ENCODE peak calls at places on chromosome 10, in ten cellular contexts. T is IMR-90; N is heart right ventricle; G is AG04449; Q is CD8-positive, alpha-beta T cell; C is WERI-Rb-1; E is foreskin fibroblast; V is bronchial epithelial cell; Y is endodermal cell; U is cardiac muscle cell. W is an unnamed sample.

GRCh38 chr10:44046605-44047004 is 338.3 kb downstream of the CXCL12 start:
- DNase-seq in T (peak; percentile 52), N (no peak), G (no peak), Q (no peak), C (no peak), E (peak; percentile 43), V (peak; percentile 26), Y (peak; percentile 55), U (no peak), W (peak; percentile 21)

GRCh38 chr10:78025685-78026364 is 3.5 kb downstream of the POLR3A start:
- DNase-seq in T (peak; percentile 79), N (no peak), G (no peak), Q (no peak), C (no peak), E (peak; percentile 64), V (peak; percentile 90), Y (no peak), U (no peak), W (peak; percentile 83)

GRCh38 chr10:100736809-100737358 is 8.5 kb upstream of the PAX2 start:
- DNase-seq in T (no peak), N (no peak), G (no peak), Q (no peak), C (no peak), E (no peak), V (no peak), Y (no peak), U (no peak), W (no peak)

GRCh38 chr10:61110936-61111335 is 167.0 kb upstream of the RHOBTB1 start:
- DNase-seq in T (no peak), N (no peak), G (no peak), Q (no peak), C (no peak), E (no peak), V (no peak), Y (no peak), U (no peak), W (no peak)

GRCh38 chr10:790821-791551 is 101.5 kb upstream of the DIP2C start:
- DNase-seq in T (no peak), N (no peak), G (no peak), Q (no peak), C (no peak), E (no peak), V (no peak), Y (peak; percentile 51), U (no peak), W (no peak)

GRCh38 chr10:125003901-125004467 is 62.1 kb downstream of the ZRANB1 start:
- DNase-seq in T (no peak), N (no peak), G (no peak), Q (no peak), C (no peak), E (no peak), V (no peak), Y (no peak), U (no peak), W (no peak)

GRCh38 chr10:71687077-71687476 is 32.5 kb downstream of the C10orf105 start:
- DNase-seq in T (no peak), N (no peak), G (no peak), Q (no peak), C (no peak), E (no peak), V (no peak), Y (no peak), U (no peak), W (no peak)

GRCh38 chr10:22319559-22320558 is 1.0 kb upstream of the BMI1 start:
- DNase-seq in T (no peak), N (no peak), G (no peak), Q (no peak), C (no peak), E (no peak), V (no peak), Y (no peak), U (no peak), W (no peak)

GRCh38 chr10:131854579-131855335 is 46.1 kb upstream of the PPP2R2D start:
- DNase-seq in T (no peak), N (no peak), G (no peak), Q (no peak), C (no peak), E (no peak), V (no peak), Y (peak; percentile 44), U (no peak), W (no peak)

GRCh38 chr10:131852161-131852822 is 48.5 kb upstream of the PPP2R2D start:
- DNase-seq in T (no peak), N (no peak), G (no peak), Q (no peak), C (no peak), E (no peak), V (no peak), Y (peak; percentile 32), U (no peak), W (no peak)

GRCh38 chr10:131851332-131851731 is 49.5 kb upstream of the PPP2R2D start:
- DNase-seq in T (no peak), N (no peak), G (no peak), Q (no peak), C (no peak), E (no peak), V (no peak), Y (no peak), U (no peak), W (no peak)

GRCh38 chr10:131853610-131853964 is 47.2 kb upstream of the PPP2R2D start:
- DNase-seq in T (no peak), N (no peak), G (no peak), Q (no peak), C (no peak), E (no peak), V (no peak), Y (no peak), U (no peak), W (no peak)

DNA sequence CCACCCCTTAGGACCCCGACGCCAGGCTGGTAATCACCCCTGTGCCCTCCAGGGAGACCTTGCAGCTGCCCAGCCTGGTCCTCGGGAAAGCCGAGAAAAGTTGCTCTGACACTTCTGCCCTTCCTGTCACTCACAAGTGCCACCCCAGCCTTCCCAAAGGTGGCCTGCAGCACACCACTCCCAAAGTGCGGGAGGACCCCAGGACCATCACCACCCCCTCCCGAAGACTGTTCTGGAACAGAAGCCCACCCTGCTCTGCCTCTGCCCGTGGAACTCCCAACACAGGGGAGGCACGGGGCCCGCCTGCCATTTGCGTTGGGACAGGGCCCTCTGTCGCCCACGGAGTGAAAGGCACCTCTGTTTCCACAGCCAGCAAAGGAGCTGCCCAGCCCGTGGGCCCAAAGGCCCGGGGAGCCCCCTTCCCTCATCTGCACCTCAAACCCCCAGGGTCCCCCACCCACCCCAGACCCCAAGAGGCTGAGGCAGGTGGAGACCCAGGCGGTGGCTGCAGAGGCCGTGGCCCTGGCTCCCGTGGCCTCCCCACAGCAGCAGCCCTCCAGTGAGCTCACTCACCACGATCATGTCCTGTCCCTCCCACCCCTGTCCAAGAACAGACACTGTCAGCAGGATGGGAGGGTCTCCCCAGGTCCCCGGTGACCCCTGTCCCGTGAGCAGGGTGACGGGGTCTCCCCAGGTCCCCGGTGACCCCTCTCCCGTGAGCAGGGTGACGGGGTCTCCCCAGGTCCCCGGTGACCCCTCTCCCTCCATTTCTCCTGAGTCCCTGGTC is 47.8 kb upstream of the PPP2R2D start:
- DNase-seq in T (no peak), N (no peak), G (no peak), Q (no peak), C (no peak), E (no peak), V (no peak), Y (peak; percentile 26), U (no peak), W (no peak)
- TF ChIP-seq CTCF in T (no peak), N (no peak), G (no peak), Q (no peak), C (no peak), E (no peak), V (no peak), Y (no peak), U (no peak), W (no peak)

GRCh38 chr10:26311383-26311940 is 94.9 kb downstream of the GAD2 start:
- DNase-seq in T (no peak), N (no peak), G (no peak), Q (no peak), C (no peak), E (no peak), V (no peak), Y (peak; percentile 86), U (no peak), W (no peak)
- TF ChIP-seq CTCF in T (no peak), N (no peak), G (no peak), Q (no peak), C (no peak), E (no peak), V (no peak), Y (peak; percentile 77), U (no peak), W (no peak)

GRCh38 chr10:114547466-114547865 is 110.6 kb downstream of the ABLIM1 start:
- DNase-seq in T (no peak), N (no peak), G (no peak), Q (no peak), C (no peak), E (no peak), V (no peak), Y (no peak), U (no peak), W (no peak)

GRCh38 chr10:114552050-114552449 is 106.0 kb downstream of the ABLIM1 start:
- DNase-seq in T (no peak), N (no peak), G (no peak), Q (no peak), C (no peak), E (no peak), V (no peak), Y (no peak), U (no peak), W (no peak)

GRCh38 chr10:114548662-114549061 is 109.4 kb downstream of the ABLIM1 start:
- DNase-seq in T (peak; percentile 56), N (no peak), G (no peak), Q (no peak), C (peak; percentile 65), E (peak; percentile 28), V (peak; percentile 58), Y (peak; percentile 82), U (peak; percentile 58), W (peak; percentile 70)

GRCh38 chr10:114551310-114551972 is 106.6 kb downstream of the ABLIM1 start:
- DNase-seq in T (peak; percentile 14), N (peak; percentile 59), G (no peak), Q (no peak), C (no peak), E (no peak), V (peak; percentile 21), Y (no peak), U (no peak), W (no peak)

DNA sequence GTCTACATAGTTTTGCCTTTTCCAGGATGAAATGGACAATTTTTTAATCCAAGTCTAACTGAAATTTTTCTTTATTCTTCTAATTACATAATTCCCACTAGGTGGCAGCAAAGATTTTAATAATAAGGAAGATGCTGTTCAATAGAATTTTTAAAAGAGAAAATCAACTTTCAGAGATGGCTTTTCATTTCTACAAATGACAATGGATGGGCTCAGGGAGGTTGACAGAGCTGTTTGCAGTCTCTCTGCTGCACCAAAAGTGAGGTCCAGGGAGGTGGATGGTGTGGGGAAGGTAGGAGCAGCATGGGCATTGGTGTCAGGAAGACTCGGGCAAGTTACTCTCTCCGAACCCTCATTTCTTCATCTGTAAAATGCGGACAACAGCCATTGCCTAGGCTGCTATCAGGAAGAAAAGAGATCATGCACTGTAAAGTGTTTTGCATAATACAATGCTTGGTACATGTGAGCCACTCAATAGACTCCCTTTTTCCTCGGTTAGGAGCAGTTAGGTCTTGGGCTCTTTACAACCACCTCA is 107.3 kb downstream of the ABLIM1 start:
- DNase-seq in T (peak; percentile 47), N (no peak), G (no peak), Q (no peak), C (no peak), E (no peak), V (peak; percentile 45), Y (no peak), U (peak; percentile 65), W (peak; percentile 46)
- TF ChIP-seq CTCF in T (peak; percentile 55), N (peak; percentile 45), G (no peak), Q (peak; percentile 80), C (no peak), E (no peak), V (no peak), Y (peak; percentile 76), U (peak; percentile 13), W (peak; percentile 20)

DNA sequence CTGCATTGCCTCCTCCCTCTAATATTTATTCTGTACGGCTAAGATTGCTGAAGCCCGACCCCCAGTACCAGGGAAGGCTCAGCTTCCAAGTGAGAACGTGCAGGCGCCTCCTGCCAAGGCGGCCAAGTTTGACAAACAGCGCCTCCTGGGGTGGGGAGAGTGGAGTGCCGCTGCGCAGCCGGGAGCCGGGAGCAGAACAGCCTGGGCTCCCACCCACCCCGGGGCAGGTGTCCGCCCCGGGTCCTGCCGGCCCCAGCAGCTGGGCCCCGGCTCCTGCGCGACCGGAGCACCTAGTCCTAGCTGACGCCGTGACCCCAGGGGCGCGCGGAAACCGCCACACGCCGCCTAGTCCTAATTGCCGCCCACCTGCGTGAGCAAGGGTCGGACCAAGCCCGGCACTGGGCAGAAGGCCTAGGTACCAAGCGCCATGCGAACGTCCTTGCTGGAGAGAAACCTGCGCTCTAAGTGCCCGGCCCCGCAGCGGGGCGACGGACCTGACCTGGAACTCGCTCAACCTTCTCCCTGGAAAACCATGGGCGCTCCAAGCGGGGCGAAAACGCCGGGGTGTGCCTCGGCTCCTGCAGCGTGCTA is 5.0 kb upstream of the EBF3 start:
- DNase-seq in T (peak; percentile 31), N (peak; percentile 71), G (no peak), Q (no peak), C (peak; percentile 85), E (peak; percentile 31), V (no peak), Y (peak; percentile 96), U (peak; percentile 85), W (peak; percentile 52)
- TF ChIP-seq CTCF in T (peak; percentile 63), N (peak; percentile 77), G (peak; percentile 69), Q (no peak), C (peak; percentile 91), E (peak; percentile 52), V (peak; percentile 58), Y (peak; percentile 88), U (peak; percentile 90), W (peak; percentile 58)

W was measured in fibroblast of mammary gland.